ENCODE peak calls at places on chromosome 11, in nine cellular contexts. I is spleen, X is transverse colon, P is lower lobe of right lung, W is NCI-H460, J is kidney tubule cell, K is DMS153, E is germinal center, G is mucosa of gallbladder. F is an unnamed sample.

GRCh38 chr11:19428206-19429001 is 187.7 kb upstream of the E2F8 start:
- DNase-seq in I (no peak), X (no peak), P (no peak), W (no peak), J (peak), K (no peak), E (no peak), G (no peak), F (no peak)

GRCh38 chr11:134576721-134577171 is 164.7 kb upstream of the B3GAT1 start:
- DNase-seq in I (no peak), X (no peak), P (no peak), W (no peak), J (no peak), K (no peak), E (no peak), G (peak), F (no peak)

GRCh38 chr11:60127311-60127811 is 38.9 kb downstream of the MS4A2 start:
- DNase-seq in I (no peak), X (no peak), P (no peak), W (no peak), J (peak), K (no peak), E (no peak), G (no peak), F (no peak)

GRCh38 chr11:71255323-71255722 is 2.9 kb upstream of the SHANK2 start:
- DNase-seq in I (no peak), X (no peak), P (peak), W (no peak), J (no peak), K (no peak), E (no peak), G (no peak), F (no peak)

GRCh38 chr11:57158582-57158981 is 23.2 kb upstream of the LRRC55 start:
- DNase-seq in I (no peak), X (no peak), P (no peak), W (no peak), J (no peak), K (no peak), E (no peak), G (no peak), F (no peak)

GRCh38 chr11:22688914-22689313 is 22.5 kb downstream of the GAS2 start:
- DNase-seq in I (no peak), X (no peak), P (no peak), W (no peak), J (no peak), K (no peak), E (no peak), G (no peak), F (no peak)

GRCh38 chr11:119942021-119942420 is 195.9 kb downstream of the TRIM29 start:
- DNase-seq in I (no peak), X (no peak), P (no peak), W (no peak), J (no peak), K (no peak), E (no peak), G (no peak), F (no peak)

GRCh38 chr11:131683666-131684065 is 313.3 kb downstream of the NTM start:
- DNase-seq in I (no peak), X (no peak), P (no peak), W (no peak), J (no peak), K (no peak), E (no peak), G (no peak), F (no peak)

GRCh38 chr11:58152776-58153175 is 27.4 kb upstream of the OR9I1 start:
- DNase-seq in I (no peak), X (no peak), P (no peak), W (no peak), J (no peak), K (no peak), E (no peak), G (no peak), F (no peak)